ENCODE peak calls at places on chromosomes 7 and 10, in four cellular contexts. G, I, T and S are unnamed samples.

GRCh38 chr10:86969421-86970041 is 1.2 kb downstream of the ADIRF start:
- DNase-seq in G (peak; percentile 33), I (no peak), T (peak; percentile 57), S (no peak)

GRCh38 chr7:122702872-122703510 is at the start of gene RNF148:
- DNase-seq in G (no peak), I (no peak), T (no peak), S (no peak)

GRCh38 chr10:133262696-133263095 is 14.0 kb downstream of the ADAM8 start:
- DNase-seq in G (no peak), I (no peak), T (no peak), S (no peak)

GRCh38 chr10:59177031-59177861 is 803 bp downstream of the PHYHIPL start:
- DNase-seq in G (peak; percentile 65), I (peak; percentile 58), T (peak; percentile 79), S (no peak)

GRCh38 chr7:47380325-47381131 is 201.4 kb downstream of the TNS3 start:
- DNase-seq in G (no peak), I (no peak), T (peak; percentile 73), S (peak; percentile 83)

GRCh38 chr10:110610308-110610774 is 33.8 kb upstream of the RBM20 start:
- DNase-seq in G (peak; percentile 29), I (peak; percentile 51), T (peak; percentile 49), S (no peak)

GRCh38 chr10:132349766-132350165 is 17.8 kb downstream of the LRRC27 start:
- DNase-seq in G (no peak), I (no peak), T (no peak), S (peak; percentile 30)

GRCh38 chr7:36286241-36286640 is 103.4 kb upstream of the ANLN start:
- DNase-seq in G (no peak), I (no peak), T (no peak), S (no peak)

GRCh38 chr7:98116656-98117461 is 10.2 kb downstream of the LMTK2 start:
- DNase-seq in G (peak; percentile 56), I (no peak), T (peak; percentile 75), S (no peak)

GRCh38 chr7:128831994-128832879 is 2.0 kb downstream of the FLNC start:
- DNase-seq in G (no peak), I (no peak), T (peak; percentile 30), S (no peak)

GRCh38 chr7:69893915-69894314 is 295.6 kb downstream of the AUTS2 start:
- DNase-seq in G (no peak), I (no peak), T (no peak), S (no peak)

GRCh38 chr7:93949468-93949867 is 27.9 kb downstream of the GNG11 start:
- DNase-seq in G (peak; percentile 16), I (no peak), T (peak; percentile 90), S (no peak)

GRCh38 chr7:54343511-54343910 is 198.7 kb upstream of the VSTM2A start:
- DNase-seq in G (no peak), I (no peak), T (no peak), S (no peak)

GRCh38 chr7:91557789-91558396 is 293.7 kb downstream of the FZD1 start:
- DNase-seq in G (no peak), I (no peak), T (peak; percentile 39), S (no peak)

GRCh38 chr10:29012926-29013554 is 275.8 kb upstream of the LYZL1 start:
- DNase-seq in G (no peak), I (no peak), T (peak; percentile 82), S (no peak)

GRCh38 chr7:110557136-110557535 is 533.8 kb upstream of the LRRN3 start:
- DNase-seq in G (no peak), I (no peak), T (no peak), S (no peak)

GRCh38 chr10:30637881-30638467 is 8.4 kb upstream of the LYZL2 start:
- DNase-seq in G (peak; percentile 37), I (no peak), T (peak; percentile 96), S (no peak)

GRCh38 chr7:155985518-155986427 is 173.5 kb upstream of the SHH start:
- DNase-seq in G (no peak), I (no peak), T (no peak), S (no peak)

GRCh38 chr10:90592903-90593302 is 264.9 kb downstream of the HTR7 start:
- DNase-seq in G (peak; percentile 59), I (peak; percentile 17), T (peak; percentile 51), S (no peak)

GRCh38 chr7:30914611-30915601 is 3.3 kb downstream of the AQP1 start:
- DNase-seq in G (no peak), I (no peak), T (peak; percentile 33), S (peak; percentile 67)

GRCh38 chr10:51879238-51879637 is 179.8 kb upstream of the CSTF2T start:
- DNase-seq in G (peak; percentile 44), I (no peak), T (peak; percentile 100), S (no peak)

GRCh38 chr7:88306590-88307048 is at the start of gene STEAP4:
- DNase-seq in G (peak; percentile 74), I (peak; percentile 64), T (peak; percentile 0), S (no peak)
- TF ChIP-seq POLR2A in G (peak; percentile 69), I (no peak), T (no peak), S (no peak)

GRCh38 chr10:1050145-1050544 is 1.2 kb upstream of the IDI1 start:
- DNase-seq in G (no peak), I (no peak), T (peak; percentile 42), S (no peak)

GRCh38 chr10:1048732-1049424 is at the start of gene IDI1:
- DNase-seq in G (peak; percentile 98), I (peak; percentile 97), T (peak; percentile 98), S (peak; percentile 99)

GRCh38 chr10:1049425-1049958 is 573 bp upstream of the IDI1 start:
- DNase-seq in G (no peak), I (no peak), T (no peak), S (no peak)

GRCh38 chr10:1048349-1048731 is 579 bp downstream of the IDI1 start:
- DNase-seq in G (peak; percentile 50), I (peak; percentile 52), T (peak; percentile 57), S (peak; percentile 62)

DNA sequence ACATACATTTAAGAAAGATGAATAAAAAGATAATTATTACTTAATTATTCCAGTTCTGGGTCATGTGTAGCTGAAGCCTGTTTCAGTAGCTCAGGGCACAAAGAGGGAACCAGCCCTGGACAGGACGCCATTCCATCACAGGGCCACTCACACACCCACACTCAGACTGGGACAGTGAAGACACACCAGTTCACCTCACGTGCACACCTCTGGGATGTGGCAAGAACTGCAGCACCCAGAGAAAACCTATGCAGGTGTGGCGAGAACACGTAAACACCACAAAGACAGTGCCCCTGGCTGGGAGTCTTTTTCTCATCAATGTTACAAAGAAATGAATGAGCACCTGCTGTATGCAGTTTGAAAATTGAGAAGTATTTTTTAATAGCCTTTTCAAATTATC is 1.6 kb upstream of the IDI1 start:
- DNase-seq in G (no peak), I (no peak), T (no peak), S (peak; percentile 63)
- TF ChIP-seq CTCF in G (no peak), I (no peak), T (no peak), S (no peak)

DNA sequence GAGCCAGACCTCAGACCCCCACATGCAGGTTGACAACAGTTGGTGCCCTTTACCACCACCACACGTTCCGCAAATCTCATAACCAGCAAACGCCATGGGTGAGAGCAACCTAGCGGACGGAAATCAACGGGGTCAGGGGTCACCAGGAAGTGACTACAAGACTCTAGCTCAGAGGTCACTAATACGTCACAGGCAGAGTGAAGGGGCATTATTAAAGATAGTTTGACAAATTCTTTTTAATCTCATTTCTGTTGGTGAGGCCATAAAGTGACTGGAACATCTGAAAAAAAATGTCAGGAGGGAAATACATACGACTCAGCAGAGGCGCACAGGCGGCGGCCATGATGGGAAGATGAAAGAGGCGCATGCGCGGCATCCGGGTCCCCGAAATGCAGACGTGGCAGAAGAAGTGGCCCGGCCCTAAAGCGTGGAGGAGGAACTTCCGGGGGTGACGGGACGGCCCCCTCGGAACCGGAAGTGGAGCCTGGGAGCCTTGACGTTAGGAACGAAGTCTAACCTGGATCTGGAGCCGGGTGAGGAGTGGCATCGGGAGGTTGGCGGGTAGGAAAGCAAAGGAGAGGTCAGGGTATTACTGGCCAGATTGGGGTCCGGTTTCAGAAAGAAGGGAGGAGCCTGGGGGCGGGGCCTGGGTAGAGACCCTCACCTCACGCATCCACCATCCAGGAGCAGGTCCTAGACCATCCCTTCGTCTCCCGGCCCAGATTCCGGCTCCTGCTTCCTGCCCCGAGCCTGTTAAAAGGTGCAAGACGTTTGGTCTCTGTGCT is at the start of gene SEC24C:
- DNase-seq in G (peak; percentile 97), I (peak; percentile 97), T (peak; percentile 94), S (peak; percentile 94)
- TF ChIP-seq POLR2A in G (peak; percentile 37), I (peak; percentile 32), T (peak; percentile 96), S (peak; percentile 85)

GRCh38 chr7:52163311-52163710 is 846.7 kb upstream of the COBL start:
- DNase-seq in G (no peak), I (no peak), T (no peak), S (no peak)

GRCh38 chr7:52168085-52168484 is 851.5 kb upstream of the COBL start:
- DNase-seq in G (no peak), I (no peak), T (no peak), S (no peak)
- TF ChIP-seq CTCF in G (no peak), I (peak; percentile 9), T (no peak), S (no peak)

GRCh38 chr10:112265745-112266144 is 17.5 kb upstream of the TECTB start:
- DNase-seq in G (peak; percentile 91), I (no peak), T (peak; percentile 5), S (no peak)
- TF ChIP-seq POLR2A in G (no peak), I (no peak), T (no peak), S (no peak)

GRCh38 chr10:123141791-123142700 is 5.9 kb upstream of the HMX2 start:
- DNase-seq in G (no peak), I (no peak), T (no peak), S (no peak)
- TF ChIP-seq CTCF in G (no peak), I (no peak), T (no peak), S (no peak)

DNA sequence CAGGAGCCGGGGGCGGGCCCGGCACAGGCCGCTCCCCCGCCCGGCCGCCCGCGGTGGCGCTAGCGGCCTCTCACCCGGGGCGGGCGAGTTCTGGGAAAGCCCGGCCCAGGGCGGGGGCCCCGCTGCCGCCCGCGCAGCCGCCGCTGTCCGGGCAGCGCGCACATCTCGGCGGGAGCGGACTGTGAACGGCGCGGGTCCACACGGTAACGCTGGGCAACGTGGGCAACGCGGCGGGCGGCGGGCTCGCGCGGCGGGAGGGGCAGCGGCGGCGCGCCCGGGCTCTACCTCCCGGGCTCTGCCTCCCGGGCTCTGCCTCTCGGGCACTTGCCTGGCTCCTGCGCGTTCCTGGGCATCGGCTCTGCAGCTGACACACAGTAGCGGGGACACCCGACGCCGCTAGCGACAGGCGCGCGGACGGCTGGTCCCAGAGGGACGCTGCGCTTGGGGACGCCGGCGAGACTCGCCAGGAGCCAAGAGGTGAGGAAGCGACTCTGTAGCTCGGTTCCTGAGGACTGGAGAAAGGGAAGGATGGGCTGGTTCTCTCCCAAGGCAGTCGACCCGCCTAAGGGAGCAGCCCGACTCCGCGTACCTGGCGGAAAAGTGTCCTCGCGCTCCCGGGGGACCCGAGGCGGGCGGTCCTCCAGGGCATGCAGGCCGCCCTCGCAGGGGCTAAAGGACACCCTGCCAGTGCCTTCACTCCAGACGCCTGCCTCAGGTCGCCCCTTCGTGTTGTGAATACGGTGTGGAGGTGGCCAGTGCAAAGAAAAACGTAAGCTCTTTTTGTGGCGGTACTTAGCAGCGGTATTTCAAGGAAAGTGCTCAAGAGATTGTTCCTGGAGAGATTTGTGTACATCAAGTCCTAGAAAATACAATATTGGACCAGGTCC is at the start of gene PLCE1:
- DNase-seq in G (peak; percentile 55), I (peak; percentile 72), T (peak; percentile 19), S (no peak)
- TF ChIP-seq POLR2A in G (peak; percentile 21), I (peak; percentile 38), T (no peak), S (peak; percentile 37)